ENCODE peak calls at places on chromosomes 16 and 17, in five cellular contexts. E is stimulated activated naive CD8-positive, alpha-beta T cell treated with anti-CD3 and anti-CD28 coated beads, Interleukin-15, Interleukin-2, amounts not matched to agents 100 U/mL and 50 U/mL, for 24 hours; G is neural progenitor cell; M is GM04504; Z is K562. K is an unnamed sample.

GRCh38 chr16:21950782-21951521 is 2.2 kb upstream of the UQCRC2 start:
- DNase-seq in E (peak; percentile 18), M (peak; percentile 3), Z (peak; percentile 48), G (peak; percentile 18), K (peak; percentile 18)

GRCh38 chr17:75535119-75535537 is 9.6 kb downstream of the LLGL2 start:
- DNase-seq in M (no peak), E (peak; percentile 70), Z (no peak), G (peak; percentile 31), K (no peak)

GRCh38 chr16:84033251-84034195 is 9.1 kb downstream of the SLC38A8 start:
- DNase-seq in Z (no peak), G (no peak), M (no peak), E (no peak), K (no peak)

GRCh38 chr16:7405166-7405565 is 72.5 kb downstream of the RBFOX1 start:
- DNase-seq in M (no peak), E (no peak), G (peak; percentile 82), Z (no peak), K (peak; percentile 28)

GRCh38 chr17:72119280-72119962 is 1.4 kb upstream of the SOX9 start:
- DNase-seq in G (no peak), E (no peak), Z (no peak), M (no peak), K (no peak)

GRCh38 chr16:89815639-89816348 is 653 bp downstream of the FANCA start:
- DNase-seq in M (no peak), E (peak; percentile 33), Z (no peak), G (peak; percentile 39), K (no peak)

GRCh38 chr17:72622661-72623433 is 469.6 kb downstream of the SLC39A11 start:
- DNase-seq in G (no peak), Z (no peak), M (no peak), E (no peak), K (no peak)

GRCh38 chr17:17732892-17733670 is 51.8 kb downstream of the RAI1 start:
- DNase-seq in Z (no peak), G (no peak), E (no peak), M (no peak), K (no peak)

GRCh38 chr17:2071421-2072281 is 16.7 kb downstream of the HIC1 start:
- DNase-seq in E (no peak), G (no peak), Z (no peak), M (no peak), K (no peak)

GRCh38 chr17:65558311-65558682 is 3.2 kb downstream of the AXIN2 start:
- DNase-seq in M (no peak), E (no peak), Z (no peak), G (no peak), K (no peak)

GRCh38 chr17:82200743-82201497 is 11.7 kb downstream of the CCDC57 start:
- DNase-seq in M (no peak), Z (peak; percentile 46), E (peak; percentile 74), G (no peak), K (no peak)

GRCh38 chr17:57009737-57010445 is 32.0 kb downstream of the SCPEP1 start:
- DNase-seq in M (peak; percentile 14), Z (peak; percentile 59), G (peak; percentile 69), E (peak; percentile 63), K (peak; percentile 61)

GRCh38 chr17:67635688-67636087 is 82.0 kb upstream of the NOL11 start:
- DNase-seq in G (no peak), Z (no peak), M (no peak), E (no peak), K (no peak)

K was measured in body of pancreas.